ENCODE peak calls at places on chromosomes 7 and 10, in six cellular contexts. Q is IMR-90, V is mesenchymal stem cell, J is H9, F is trophoblast cell, E is H1. T is an unnamed sample.

GRCh38 chr10:90461437-90462155 is 396.2 kb downstream of the HTR7 start:
- DNase-seq in E (no peak), Q (no peak), F (no peak), V (no peak), J (no peak), T (no peak)

GRCh38 chr7:23299770-23300300 is 696 bp downstream of the MALSU1 start:
- DNase-seq in F (peak), Q (peak), E (no peak), J (no peak), V (peak), T (no peak)

GRCh38 chr7:137687556-137688280 is 159.1 kb downstream of the DGKI start:
- DNase-seq in J (no peak), E (no peak), F (peak), V (no peak), Q (peak), T (no peak)

GRCh38 chr10:95201736-95202135 is 7.7 kb downstream of the ACSM6 start:
- DNase-seq in J (no peak), E (no peak), F (peak), V (peak), Q (peak), T (no peak)

GRCh38 chr7:30738026-30738915 is 13.7 kb upstream of the INMT start:
- DNase-seq in V (no peak), Q (no peak), E (no peak), J (no peak), F (no peak), T (no peak)

GRCh38 chr10:114534480-114535095 is 123.5 kb downstream of the ABLIM1 start:
- DNase-seq in Q (no peak), J (no peak), F (no peak), E (no peak), V (no peak), T (no peak)

GRCh38 chr10:113047605-113047962 is 97.5 kb downstream of the TCF7L2 start:
- DNase-seq in E (no peak), Q (no peak), V (peak), J (no peak), F (no peak), T (no peak)

GRCh38 chr7:139811106-139811505 is 18.0 kb upstream of the TBXAS1 start:
- DNase-seq in J (no peak), E (no peak), Q (peak), F (no peak), V (peak), T (no peak)

GRCh38 chr10:43196981-43197833 is 59.0 kb downstream of the CSGALNACT2 start:
- DNase-seq in V (no peak), E (no peak), J (peak), Q (no peak), F (no peak), T (no peak)

GRCh38 chr7:112288301-112288700 is 81.8 kb downstream of the ZNF277 start:
- DNase-seq in V (no peak), J (no peak), E (no peak), Q (no peak), F (no peak), T (no peak)

GRCh38 chr7:76023002-76023401 is 24.8 kb downstream of the STYXL1 start:
- DNase-seq in E (no peak), Q (no peak), F (no peak), V (no peak), J (no peak), T (no peak)

GRCh38 chr10:50426485-50426884 is 175.2 kb upstream of the ASAH2 start:
- DNase-seq in V (no peak), F (no peak), Q (no peak), J (no peak), E (no peak), T (no peak)

GRCh38 chr7:42883950-42884349 is 27.9 kb downstream of the C7orf25 start:
- DNase-seq in V (no peak), F (peak), E (no peak), J (peak), Q (peak), T (no peak)

GRCh38 chr10:72814134-72814790 is 79.3 kb upstream of the OIT3 start:
- DNase-seq in F (no peak), Q (no peak), V (no peak), E (no peak), J (no peak), T (no peak)

GRCh38 chr10:52653510-52653909 is 119.1 kb downstream of the MBL2 start:
- DNase-seq in E (no peak), J (no peak), V (no peak), Q (no peak), F (no peak), T (no peak)

GRCh38 chr7:150448789-150449147 is 1.7 kb upstream of the GIMAP8 start:
- DNase-seq in E (peak), J (peak), Q (peak), F (peak), V (peak), T (peak)

GRCh38 chr10:78925800-78926319 is 142.9 kb upstream of the ZMIZ1 start:
- DNase-seq in F (peak), E (no peak), V (peak), Q (peak), J (no peak), T (no peak)

GRCh38 chr10:5607594-5607993 is 58.8 kb downstream of the ASB13 start:
- DNase-seq in J (no peak), Q (no peak), V (no peak), F (no peak), E (no peak), T (no peak)

GRCh38 chr7:127974611-127975010 is 56.6 kb downstream of the LRRC4 start:
- DNase-seq in V (no peak), F (peak), J (no peak), Q (no peak), E (no peak), T (no peak)

GRCh38 chr10:23344251-23344841 is at the start of gene C10orf67:
- DNase-seq in V (peak), J (peak), F (peak), E (peak), Q (peak), T (peak)

GRCh38 chr10:128473396-128473795 is 347.2 kb upstream of the MKI67 start:
- DNase-seq in V (no peak), F (no peak), J (no peak), Q (no peak), E (no peak), T (no peak)

GRCh38 chr7:134619627-134620331 is 26.9 kb upstream of the BPGM start:
- DNase-seq in V (peak), J (no peak), Q (peak), E (no peak), F (no peak), T (no peak)

GRCh38 chr7:129824291-129825004 is 128.3 kb downstream of the UBE2H start:
- DNase-seq in E (no peak), V (no peak), Q (no peak), J (no peak), F (no peak), T (no peak)

GRCh38 chr10:78336402-78336791 is 302.7 kb downstream of the RPS24 start:
- DNase-seq in V (peak), E (peak), J (no peak), F (no peak), Q (peak), T (no peak)

GRCh38 chr10:42981358-42982236 is 95.3 kb upstream of the RET start:
- DNase-seq in J (peak), V (no peak), F (no peak), E (peak), Q (no peak), T (no peak)

GRCh38 chr10:103620891-103621777 is 127.6 kb downstream of the NEURL1 start:
- DNase-seq in J (no peak), F (no peak), E (no peak), Q (no peak), V (no peak), T (no peak)

DNA sequence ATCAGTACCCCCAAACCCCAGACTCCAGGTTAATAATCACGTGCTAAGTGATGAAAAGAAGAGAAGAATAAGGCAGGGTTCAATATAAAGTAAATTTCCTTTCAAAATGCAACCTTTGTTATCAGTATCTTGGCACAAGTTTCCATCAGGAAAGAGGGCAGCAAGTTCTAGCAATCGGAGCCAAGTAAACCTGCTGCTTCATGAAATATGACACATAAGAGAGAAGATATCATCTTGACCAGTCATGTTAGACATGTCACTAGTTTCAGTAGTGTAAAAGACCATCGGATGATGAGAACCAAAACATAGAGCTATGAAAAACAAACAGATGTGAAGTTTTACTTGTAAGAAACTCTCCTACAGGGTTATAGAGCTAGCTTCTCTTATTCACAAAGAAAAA is 44.0 kb downstream of the AASS start:
- DNase-seq in J (no peak), V (no peak), Q (peak), E (no peak), F (no peak), T (no peak)
- H4K8ac ChIP-seq in J (no peak), V (no peak), Q (no peak), E (no peak), F (no peak), T (no peak)

DNA sequence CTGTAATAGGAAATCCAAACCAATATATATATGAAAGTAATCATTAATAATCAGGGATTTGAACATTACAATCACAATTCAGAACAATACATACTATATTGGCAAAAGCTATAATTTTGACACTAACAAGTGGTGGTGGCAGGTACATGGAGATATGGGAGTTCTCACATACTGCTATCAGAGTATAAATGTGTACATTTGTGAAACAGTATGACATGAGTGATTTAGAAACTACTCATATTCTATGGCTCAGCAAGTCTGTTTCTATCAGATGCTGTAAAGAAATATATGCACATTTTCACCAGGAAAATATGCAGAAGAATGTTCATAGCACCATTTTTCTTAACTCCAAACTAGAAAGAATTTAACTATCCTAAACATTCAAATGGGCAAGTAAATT is 619.9 kb downstream of the SH2D4B start:
- DNase-seq in Q (no peak), E (no peak), V (no peak), J (no peak), F (no peak), T (no peak)
- H3K9ac ChIP-seq in Q (no peak), E (no peak), V (no peak), J (no peak), F (no peak), T (no peak)

GRCh38 chr7:70764701-70765208 is 367.2 kb upstream of the GALNT17 start:
- DNase-seq in J (no peak), E (no peak), Q (no peak), F (no peak), V (no peak), T (no peak)
- H4K91ac ChIP-seq in J (no peak), E (no peak), Q (no peak), F (no peak), V (no peak), T (no peak)

GRCh38 chr7:54758702-54759665 is at the start of gene SEC61G:
- DNase-seq in F (peak), V (peak), J (peak), Q (peak), E (peak), T (peak)
- H4K8ac ChIP-seq in F (peak), V (peak), J (no peak), Q (peak), E (peak), T (no peak)

GRCh38 chr7:97026705-97027426 is 2.2 kb upstream of the DLX5 start:
- DNase-seq in F (no peak), J (no peak), V (no peak), Q (no peak), E (no peak), T (peak)
- H3K9ac ChIP-seq in F (no peak), J (no peak), V (peak), Q (no peak), E (no peak), T (no peak)

GRCh38 chr7:2607913-2608899 is 23.6 kb upstream of the TTYH3 start:
- DNase-seq in J (peak), F (peak), E (no peak), Q (no peak), V (no peak), T (no peak)

GRCh38 chr7:2605608-2606538 is 25.9 kb upstream of the TTYH3 start:
- DNase-seq in Q (no peak), J (no peak), F (no peak), V (no peak), E (no peak), T (no peak)

GRCh38 chr7:2606539-2606936 is 25.2 kb upstream of the TTYH3 start:
- DNase-seq in Q (no peak), F (no peak), J (no peak), V (no peak), E (no peak), T (no peak)

GRCh38 chr7:2609001-2609411 is 22.8 kb upstream of the TTYH3 start:
- DNase-seq in E (no peak), F (peak), V (peak), J (peak), Q (peak), T (no peak)

DNA sequence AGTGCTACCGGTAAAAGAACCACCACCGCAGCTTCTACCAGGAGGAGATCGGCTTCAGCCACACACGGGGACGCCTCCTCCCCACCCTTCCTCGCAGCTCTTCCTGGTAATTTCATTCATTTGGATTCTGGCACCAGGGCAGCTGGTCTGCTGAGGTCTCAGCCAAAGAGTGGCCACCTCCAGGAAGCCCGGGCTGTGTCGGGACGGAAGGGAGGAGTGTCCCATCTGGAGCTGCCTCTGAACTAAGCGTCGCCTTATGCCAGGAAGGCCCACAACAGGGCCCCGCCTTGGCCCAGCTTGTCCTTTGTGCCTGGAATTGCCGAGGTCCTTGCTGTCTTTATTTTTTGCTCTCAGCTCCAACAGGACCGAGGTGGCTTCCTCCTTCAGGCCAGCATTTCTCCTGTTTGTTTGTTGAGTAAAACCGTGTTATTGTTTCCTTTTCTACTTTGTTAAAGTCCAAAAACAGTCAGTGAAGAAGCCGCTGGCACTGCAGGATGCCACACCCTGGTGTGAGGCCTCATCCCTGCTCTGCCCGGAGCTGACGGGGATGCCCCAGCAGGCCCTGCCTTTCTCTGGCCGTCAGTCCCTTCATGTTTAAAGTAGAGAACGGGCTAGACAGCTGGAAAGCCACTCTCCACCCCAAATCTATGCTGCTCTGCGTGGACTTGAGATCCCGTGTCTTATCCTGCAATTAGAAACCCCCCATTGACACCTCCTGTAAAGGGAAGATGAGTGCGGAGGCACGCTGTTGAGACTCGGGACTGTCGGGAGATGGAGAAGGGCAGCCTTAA is 24.5 kb upstream of the TTYH3 start:
- DNase-seq in E (no peak), V (no peak), F (no peak), Q (no peak), J (no peak), T (no peak)
- H4K91ac ChIP-seq in E (no peak), V (no peak), F (no peak), Q (no peak), J (no peak), T (no peak)